ENCODE peak calls at places on chromosomes 3 and 15, in eight cellular contexts. I is B cell; U is left ventricle myocardium superior; Z is hepatic stellate cell; V is foreskin melanocyte; L is NCI-H2081; R is stimulated activated CD4-positive, alpha-beta T cell treated with anti-CD3 and anti-CD28 coated beads, Interleukin-1b, Interleukin-23, amount 100 ng/mL, for 4 hours; K is endothelial cell. C is an unnamed sample.

GRCh38 chr3:110859340-110859739 is 212.3 kb upstream of the NECTIN3 start:
- DNase-seq in I (no peak), U (no peak), Z (no peak), V (no peak), L (no peak), R (no peak), K (no peak), C (no peak)

GRCh38 chr3:45807645-45808540 is 11.6 kb upstream of the SLC6A20 start:
- DNase-seq in I (no peak), U (no peak), Z (no peak), V (no peak), L (peak), R (no peak), K (no peak), C (no peak)

GRCh38 chr3:49017978-49018706 is at the start of gene DALRD3:
- DNase-seq in I (peak), U (peak), Z (peak), V (no peak), L (peak), R (no peak), K (peak), C (peak)

GRCh38 chr3:26015752-26016151 is 225.9 kb downstream of the OXSM start:
- DNase-seq in I (no peak), U (no peak), Z (no peak), V (no peak), L (no peak), R (no peak), K (no peak), C (no peak)

GRCh38 chr3:194259982-194260856 is 90.9 kb downstream of the CPN2 start:
- DNase-seq in I (no peak), U (no peak), Z (no peak), V (no peak), L (no peak), R (no peak), K (no peak), C (no peak)

GRCh38 chr3:28317438-28318022 is 31.0 kb upstream of the ZCWPW2 start:
- DNase-seq in I (peak), U (no peak), Z (peak), V (peak), L (peak), R (peak), K (peak), C (peak)

GRCh38 chr3:29805757-29806156 is 524.9 kb downstream of the RBMS3 start:
- DNase-seq in I (no peak), U (no peak), Z (no peak), V (no peak), L (no peak), R (no peak), K (no peak), C (no peak)

GRCh38 chr3:111923821-111924220 is 55.0 kb upstream of the ABHD10 start:
- DNase-seq in I (no peak), U (no peak), Z (no peak), V (no peak), L (no peak), R (no peak), K (no peak), C (no peak)

GRCh38 chr15:30956216-30956803 is 35.1 kb downstream of the MTMR10 start:
- DNase-seq in I (no peak), U (no peak), Z (no peak), V (no peak), L (no peak), R (no peak), K (no peak), C (no peak)

GRCh38 chr15:88684345-88684744 is 45.5 kb downstream of the ISG20 start:
- DNase-seq in I (no peak), U (no peak), Z (no peak), V (no peak), L (no peak), R (no peak), K (no peak), C (no peak)

GRCh38 chr3:53806182-53807116 is 39.8 kb downstream of the CHDH start:
- DNase-seq in I (no peak), U (peak), Z (peak), V (peak), L (no peak), R (no peak), K (no peak), C (peak)

GRCh38 chr15:27089233-27089586 is 118.2 kb downstream of the GABRG3 start:
- DNase-seq in I (no peak), U (no peak), Z (no peak), V (no peak), L (no peak), R (no peak), K (no peak), C (no peak)

GRCh38 chr3:116005404-116005803 is 382.1 kb downstream of the GAP43 start:
- DNase-seq in I (no peak), U (peak), Z (peak), V (no peak), L (peak), R (no peak), K (no peak), C (no peak)

C was measured in GM13977.